ENCODE peak calls at places on chromosomes 7 and 10, in four cellular contexts. O, K, G and Q are unnamed samples.

GRCh38 chr10:6203331-6204062 is 765 bp downstream of the PFKFB3 start:
- DNase-seq in G (peak), O (no peak), K (no peak), Q (peak)

GRCh38 chr7:131546583-131547111 is 9.8 kb downstream of the PODXL start:
- DNase-seq in K (no peak), G (peak), O (peak), Q (peak)

GRCh38 chr10:80165173-80165572 is 32.6 kb downstream of the PLAC9 start:
- DNase-seq in G (no peak), K (no peak), O (no peak), Q (no peak)

GRCh38 chr10:88110822-88111221 is 247.4 kb downstream of the PTEN start:
- DNase-seq in G (no peak), O (no peak), K (no peak), Q (no peak)

GRCh38 chr10:121049923-121050322 is 198.8 kb downstream of the WDR11 start:
- DNase-seq in K (no peak), G (no peak), O (no peak), Q (no peak)

GRCh38 chr7:27115161-27116018 is 12.9 kb upstream of the HOXA2 start:
- DNase-seq in K (no peak), G (no peak), O (no peak), Q (no peak)

GRCh38 chr10:4093438-4093837 is 308.4 kb upstream of the KLF6 start:
- DNase-seq in G (no peak), K (no peak), O (no peak), Q (no peak)

GRCh38 chr10:68348265-68348741 is 15.6 kb upstream of the PBLD start:
- DNase-seq in G (peak), O (peak), K (no peak), Q (peak)

GRCh38 chr7:46651561-46652088 is 730.6 kb upstream of the IGFBP3 start:
- DNase-seq in O (no peak), K (peak), G (no peak), Q (no peak)

DNA sequence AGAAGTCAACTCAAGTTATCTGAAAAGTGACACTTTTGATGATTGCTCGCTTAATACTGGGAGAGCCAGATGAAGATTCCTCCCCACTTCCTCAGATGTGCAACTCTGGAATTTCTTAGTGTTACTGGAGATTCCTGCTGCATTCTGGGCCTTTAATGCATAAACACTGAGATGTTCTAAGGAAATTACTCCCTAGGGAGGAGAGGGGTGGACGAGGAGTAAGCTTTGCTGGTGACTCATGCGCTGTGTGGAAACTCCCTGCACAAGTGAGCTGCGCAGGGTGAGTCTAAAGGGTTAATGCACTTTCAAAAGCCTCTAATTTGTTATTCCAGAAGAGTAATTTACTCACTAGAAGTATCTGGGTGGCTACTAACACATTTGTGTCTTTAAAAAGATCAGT is 46.3 kb downstream of the EGFR start:
- DNase-seq in O (no peak), G (no peak), K (peak), Q (peak)
- TF ChIP-seq FOXK2 in O (no peak), G (no peak), K (no peak), Q (no peak)

GRCh38 chr10:91636892-91637291 is 4.0 kb upstream of the PPP1R3C start:
- DNase-seq in K (no peak), O (no peak), G (no peak), Q (no peak)

GRCh38 chr10:91634246-91634645 is 1.4 kb upstream of the PPP1R3C start:
- DNase-seq in K (no peak), G (no peak), O (no peak), Q (no peak)

GRCh38 chr10:91634898-91635297 is 2.0 kb upstream of the PPP1R3C start:
- DNase-seq in K (no peak), G (no peak), O (no peak), Q (no peak)

GRCh38 chr10:91632671-91633550 is at the start of gene PPP1R3C:
- DNase-seq in K (no peak), G (no peak), O (peak), Q (no peak)

GRCh38 chr10:91635401-91636400 is 2.8 kb upstream of the PPP1R3C start:
- DNase-seq in O (peak), K (no peak), G (peak), Q (peak)
- TF ChIP-seq FOXM1 in O (no peak), K (no peak), G (no peak), Q (no peak)

GRCh38 chr10:51937313-51937712 is 237.9 kb upstream of the CSTF2T start:
- DNase-seq in K (no peak), G (no peak), O (no peak), Q (no peak)
- TF ChIP-seq FOXK2 in K (no peak), G (no peak), O (no peak), Q (no peak)

DNA sequence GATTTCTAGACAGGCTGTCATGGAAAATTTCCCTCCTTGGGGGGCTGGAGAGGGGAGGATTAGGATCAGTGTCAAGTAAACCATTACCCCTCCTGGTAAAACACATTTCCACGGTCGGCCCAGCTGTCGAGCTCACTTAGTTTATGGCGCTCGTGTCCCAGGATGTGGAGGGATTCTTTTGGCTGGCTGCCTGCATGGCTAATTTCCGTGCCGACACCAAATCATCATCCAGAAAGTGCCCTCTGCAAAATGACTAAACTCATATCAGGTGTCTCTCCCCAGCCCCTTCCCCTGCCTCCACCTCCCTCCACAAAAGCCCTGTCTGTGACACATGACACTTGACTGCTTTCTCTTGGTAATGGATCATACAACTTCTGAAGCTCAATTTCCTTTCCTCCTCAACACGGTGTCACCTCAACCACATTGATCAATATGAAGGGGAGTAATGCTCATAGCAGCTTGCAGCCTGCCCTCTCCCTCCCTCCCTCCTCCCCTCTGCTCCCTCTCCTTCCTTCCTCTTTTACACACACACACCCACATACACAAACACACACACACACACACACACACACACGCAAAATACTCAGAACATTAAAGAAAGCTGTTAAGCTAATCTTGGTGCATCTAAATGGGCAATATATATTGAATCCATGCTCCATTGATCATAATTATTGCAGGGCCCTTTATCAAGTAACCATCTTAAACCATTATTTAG is 122.3 kb downstream of the PRLHR start:
- DNase-seq in G (no peak), K (no peak), O (no peak), Q (no peak)
- TF ChIP-seq FOXM1 in G (no peak), K (no peak), O (no peak), Q (no peak)